ENCODE peak calls at places on chromosomes 4 and X, in four cellular contexts. D is brain microvascular endothelial cell; A is CD4-positive, alpha-beta T cell; K is progenitor cell of endocrine pancreas. T is an unnamed sample.

GRCh38 chrX:136725446-136726104 is 55.2 kb downstream of the ARHGEF6 start:
- DNase-seq in D (peak; percentile 54), A (no peak), K (no peak), T (peak; percentile 67)

GRCh38 chrX:129955682-129956081 is 26.8 kb upstream of the BCORL1 start:
- DNase-seq in D (no peak), A (no peak), K (no peak), T (no peak)

GRCh38 chrX:152412105-152412504 is 39.0 kb downstream of the GABRA3 start:
- DNase-seq in D (no peak), A (no peak), K (no peak), T (no peak)

GRCh38 chr4:143337600-143338287 is 1.1 kb downstream of the GAB1 start:
- DNase-seq in D (peak; percentile 37), A (no peak), K (no peak), T (peak; percentile 77)

GRCh38 chrX:152640039-152640818 is 2.5 kb downstream of the GABRQ start:
- DNase-seq in D (peak; percentile 23), A (no peak), K (no peak), T (peak; percentile 21)

GRCh38 chr4:141890279-141890678 is 253.9 kb downstream of the IL15 start:
- DNase-seq in D (peak; percentile 18), A (no peak), K (no peak), T (no peak)

GRCh38 chr4:53189011-53189410 is 176.8 kb downstream of the SCFD2 start:
- DNase-seq in D (peak; percentile 68), A (no peak), K (no peak), T (peak; percentile 61)

GRCh38 chr4:72527038-72527646 is 41.9 kb downstream of the ADAMTS3 start:
- DNase-seq in D (no peak), A (no peak), K (no peak), T (no peak)

GRCh38 chr4:75995727-75996126 is 5.0 kb upstream of the SDAD1 start:
- DNase-seq in D (peak; percentile 13), A (no peak), K (no peak), T (peak; percentile 60)

GRCh38 chr4:174629265-174629664 is 107.0 kb upstream of the HPGD start:
- DNase-seq in D (no peak), A (no peak), K (no peak), T (no peak)

GRCh38 chrX:121949041-121949760 is 901.8 kb downstream of the GLUD2 start:
- DNase-seq in D (no peak), A (no peak), K (no peak), T (no peak)

GRCh38 chr4:112214397-112215264 is 17.0 kb upstream of the AP1AR start:
- DNase-seq in D (no peak), A (no peak), K (no peak), T (peak; percentile 42)

DNA sequence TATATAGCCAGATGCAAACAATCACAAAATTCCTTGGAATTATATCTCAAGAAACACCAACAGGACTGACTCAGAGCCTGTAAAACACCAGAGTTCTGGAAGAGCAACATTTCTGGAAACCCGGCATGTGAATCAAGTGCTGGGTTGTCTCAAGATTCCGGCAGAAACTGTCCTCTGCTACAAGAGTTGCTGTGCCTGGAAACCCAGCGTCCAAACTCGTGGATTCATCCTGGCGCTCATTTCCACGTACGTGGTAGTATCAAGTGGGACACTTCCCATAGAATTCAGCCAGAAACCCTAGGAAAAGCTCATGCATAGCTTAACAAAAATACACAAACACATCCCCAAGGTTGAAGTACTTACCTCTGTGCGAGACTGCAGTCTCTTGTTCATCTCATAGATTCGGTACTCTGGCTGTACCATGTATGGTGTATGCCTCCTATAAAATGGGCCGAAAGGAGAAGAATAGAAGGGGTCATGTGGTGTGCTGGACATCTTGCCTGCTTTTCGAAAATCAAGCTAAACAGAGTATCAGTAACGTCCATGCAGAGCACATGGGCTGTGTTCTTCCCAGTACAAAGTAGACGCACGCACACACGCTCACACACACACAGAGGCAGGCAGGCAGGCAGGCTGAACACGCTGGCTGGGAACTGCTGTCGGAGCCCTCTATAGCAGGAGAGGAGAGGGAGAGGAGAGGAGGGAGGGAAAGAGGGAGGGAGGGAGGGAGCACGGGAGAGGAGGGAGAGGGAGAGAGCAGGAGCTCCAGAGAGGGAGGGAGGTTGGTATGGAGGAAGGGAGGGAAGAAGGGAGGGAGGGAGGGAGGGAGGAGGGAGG is at the start of gene LDB2:
- DNase-seq in D (peak; percentile 72), A (no peak), K (no peak), T (peak; percentile 85)
- TF ChIP-seq CTCF in D (no peak), A (no peak), K (no peak), T (no peak)

GRCh38 chr4:74969507-74970474 is 36.9 kb downstream of the PARM1 start:
- DNase-seq in D (no peak), A (no peak), K (no peak), T (no peak)
- TF ChIP-seq CTCF in D (peak; percentile 13), A (no peak), K (peak; percentile 45), T (no peak)

GRCh38 chr4:166323250-166323649 is 450.2 kb downstream of the TLL1 start:
- DNase-seq in D (no peak), A (no peak), K (no peak), T (no peak)

GRCh38 chr4:166318810-166319525 is 445.9 kb downstream of the TLL1 start:
- DNase-seq in D (peak; percentile 93), A (no peak), K (no peak), T (peak; percentile 81)

DNA sequence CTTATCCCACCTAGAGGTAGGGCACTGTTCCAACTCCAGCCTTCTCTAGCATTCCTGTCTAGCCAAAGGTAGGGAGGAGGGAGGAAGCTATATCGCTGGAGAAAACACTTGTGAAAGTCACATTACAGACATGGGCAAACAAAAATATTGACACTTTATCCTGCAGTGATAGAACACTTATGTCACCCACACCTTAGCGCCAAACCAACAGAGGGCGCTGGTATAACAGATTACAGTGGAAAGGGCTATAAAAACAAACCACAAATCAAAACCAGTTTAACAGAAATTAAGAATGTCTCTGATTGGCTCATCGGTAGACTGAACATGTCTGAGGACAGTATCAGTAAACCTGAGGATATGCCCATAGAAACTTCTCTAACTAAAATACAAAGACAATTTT is 451.3 kb downstream of the TLL1 start:
- DNase-seq in D (peak; percentile 18), A (no peak), K (no peak), T (peak; percentile 15)
- TF ChIP-seq CTCF in D (peak; percentile 67), A (no peak), K (peak; percentile 30), T (peak; percentile 57)

GRCh38 chr4:163111588-163111987 is 55.1 kb downstream of the NAF1 start:
- DNase-seq in D (peak; percentile 10), A (no peak), K (no peak), T (peak; percentile 7)
- TF ChIP-seq CTCF in D (peak; percentile 52), A (no peak), K (peak; percentile 59), T (peak; percentile 46)